ENCODE peak calls at places on chromosome 1, in seven cellular contexts. Z is ovary, M is IMR-90, T is prostate gland, X is transverse colon, P is K562, R is Peyer's patch. Y is an unnamed sample. For H3K4me1, the result is how much of the 10 kb centered on the place peaks cover.

GRCh38 chr1:193181526-193181925 is 4.9 kb downstream of the B3GALT2 start:
- DNase-seq in Z (no peak), M (no peak), T (no peak), X (no peak), P (no peak), R (no peak), Y (no peak)

GRCh38 chr1:10514490-10515235 is 39.9 kb downstream of the PEX14 start:
- DNase-seq in Z (no peak), M (peak), T (peak), X (no peak), P (peak), R (no peak), Y (no peak)

GRCh38 chr1:20726932-20727745 is 5.4 kb downstream of the SH2D5 start:
- DNase-seq in Z (peak), M (no peak), T (no peak), X (no peak), P (no peak), R (peak), Y (peak)

GRCh38 chr1:8314346-8315280 is 3.3 kb upstream of the SLC45A1 start:
- DNase-seq in Z (peak), M (peak), T (peak), X (peak), P (peak), R (peak), Y (peak)

GRCh38 chr1:18256318-18257235 is 149.0 kb downstream of the IGSF21 start:
- DNase-seq in Z (no peak), M (no peak), T (peak), X (peak), P (peak), R (peak), Y (peak)

GRCh38 chr1:40476924-40477679 is at the start of gene ZFP69:
- DNase-seq in Z (peak), M (peak), T (peak), X (peak), P (peak), R (peak), Y (peak)

GRCh38 chr1:200488375-200489165 is 78.7 kb upstream of the ZNF281 start:
- DNase-seq in Z (no peak), M (peak), T (peak), X (peak), P (peak), R (peak), Y (peak)

GRCh38 chr1:53115403-53116306 is 26.8 kb downstream of the SLC1A7 start:
- DNase-seq in Z (no peak), M (peak), T (no peak), X (no peak), P (peak), R (no peak), Y (peak)

GRCh38 chr1:58353168-58353567 is 193.4 kb downstream of the OMA1 start:
- DNase-seq in Z (no peak), M (no peak), T (no peak), X (no peak), P (no peak), R (no peak), Y (no peak)

GRCh38 chr1:44672254-44672955 is 1.9 kb downstream of the TMEM53 start:
- DNase-seq in Z (no peak), M (peak), T (no peak), X (no peak), P (no peak), R (peak), Y (no peak)

GRCh38 chr1:80607064-80607463 is 1193.7 kb upstream of the ADGRL2 start:
- DNase-seq in Z (no peak), M (no peak), T (no peak), X (no peak), P (no peak), R (no peak), Y (no peak)
- TF ChIP-seq POLR2A in Z (no peak), M (no peak), T (no peak), X (no peak), P (no peak), R (no peak), Y (no peak)

DNA sequence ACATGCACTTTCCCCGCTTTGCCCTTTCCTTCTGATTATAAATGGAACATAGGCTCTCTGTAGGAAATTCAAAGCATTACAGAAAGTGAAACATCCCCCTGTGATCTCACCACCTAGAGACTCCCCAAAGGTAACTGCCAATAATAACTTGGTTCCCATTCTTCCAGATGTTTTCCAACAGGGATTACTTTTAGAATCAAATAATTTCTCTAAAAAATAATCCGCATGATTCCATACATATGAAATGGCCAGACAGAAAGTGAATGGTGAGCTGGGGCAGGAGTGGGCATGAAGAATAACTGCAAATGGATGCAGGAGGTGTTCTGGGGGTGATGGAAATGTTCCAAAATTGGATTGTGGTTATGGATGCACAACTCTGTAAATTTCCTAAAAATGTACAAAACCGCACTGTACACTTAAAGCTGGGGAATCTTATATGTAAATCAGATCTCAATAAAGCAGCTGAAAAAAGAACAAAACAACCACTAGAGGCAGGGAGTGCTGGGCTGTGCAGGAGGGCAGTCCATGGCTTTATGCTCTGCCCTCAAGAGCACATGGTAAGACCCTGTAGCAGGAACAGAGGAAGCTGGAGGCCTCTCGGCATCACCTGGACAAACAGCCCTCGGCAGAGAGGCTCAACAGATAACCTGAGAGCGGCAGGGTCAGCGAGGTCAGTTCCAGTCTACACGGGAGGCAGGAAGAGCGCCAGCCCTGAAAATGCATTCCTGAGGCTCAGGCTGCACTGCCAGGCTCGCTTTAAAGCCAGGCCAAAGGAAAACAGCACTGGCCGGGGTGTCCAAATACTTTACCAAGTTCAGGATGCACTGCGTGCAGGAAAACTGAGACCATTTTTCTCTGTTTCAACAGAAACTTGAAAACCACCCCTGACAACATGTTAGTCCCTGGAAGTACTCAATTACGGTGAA is 39.7 kb downstream of the CAPZB start:
- DNase-seq in Z (no peak), M (no peak), T (peak), X (no peak), P (peak), R (no peak), Y (no peak)
- H3K4me1 ChIP-seq in Z (under half), M (under half), T (under half), X (half or more), P (under half), R (under half), Y (half or more)

DNA sequence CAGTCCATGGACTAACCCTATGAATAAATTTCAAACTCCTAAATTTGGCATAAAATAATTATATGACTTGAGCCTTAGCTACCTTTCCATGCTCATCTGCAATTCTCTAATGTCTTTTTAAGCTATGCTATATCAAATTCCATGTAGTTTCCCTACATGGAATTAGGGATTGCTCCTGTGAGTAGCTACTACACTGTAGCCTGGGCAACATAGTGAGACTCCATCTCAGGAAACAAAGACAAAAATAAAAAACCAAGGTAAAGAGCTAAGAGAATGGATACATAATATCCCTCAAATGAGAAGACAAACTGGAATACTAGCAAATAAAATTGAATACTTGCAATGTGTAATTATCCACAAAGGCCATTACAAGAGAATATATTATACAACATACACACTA is 37.5 kb downstream of the ATP1B1 start:
- DNase-seq in Z (no peak), M (no peak), T (no peak), X (no peak), P (no peak), R (no peak), Y (no peak)
- TF ChIP-seq POLR2A in Z (no peak), M (no peak), T (no peak), X (no peak), P (no peak), R (no peak), Y (no peak)

GRCh38 chr1:108601708-108602410 is 42.0 kb downstream of the EEIG2 start:
- DNase-seq in Z (no peak), M (no peak), T (no peak), X (no peak), P (no peak), R (no peak), Y (no peak)
- H3K4me1 ChIP-seq in Z (under half), M (under half), T (under half), X (under half), P (under half), R (under half), Y (under half)